ENCODE peak calls at places on chromosomes 11 and 22, in nine cellular contexts. E is HS-5; X is NCI-H1417; Y is transverse colon; A is NCI-H1105 treated with DMSO at 0.1 percent for 48 hours; H is immature natural killer cell; R is activated naive CD4-positive, alpha-beta T cell treated with anti-CD3 and anti-CD28 coated beads, Interleukin-2, amount 10 ng/mL, durations not matched to agents 7 days and 5 days; B is activated T-cell treated with anti-CD3 and anti-CD28 coated beads, Interleukin-2, amount 50 U/mL, for 1 hour; K is T47D. L is an unnamed sample.

GRCh38 chr22:22700631-22701030 is 56.2 kb downstream of the GGTLC2 start:
- DNase-seq in E (no peak), X (no peak), K (no peak), B (no peak), R (no peak), Y (no peak), A (no peak), H (no peak), L (no peak)

GRCh38 chr22:36461665-36462474 is 19.6 kb downstream of the TXN2 start:
- DNase-seq in A (no peak), H (no peak), Y (no peak), K (peak), R (no peak), E (no peak), X (peak), B (no peak), L (no peak)

GRCh38 chr11:44143987-44144909 is 48.8 kb downstream of the EXT2 start:
- DNase-seq in Y (no peak), A (no peak), R (no peak), B (no peak), X (no peak), H (no peak), E (no peak), K (no peak), L (no peak)

GRCh38 chr11:123055132-123055924 is 6.6 kb downstream of the HSPA8 start:
- DNase-seq in R (no peak), B (no peak), E (no peak), K (no peak), X (peak), H (no peak), A (peak), Y (no peak), L (no peak)

GRCh38 chr11:130124096-130124495 is 35.5 kb upstream of the ST14 start:
- DNase-seq in E (peak), A (no peak), K (no peak), H (no peak), R (no peak), Y (peak), B (no peak), X (no peak), L (no peak)

GRCh38 chr22:24471570-24471969 is 23.6 kb upstream of the UPB1 start:
- DNase-seq in K (no peak), A (no peak), X (no peak), Y (no peak), E (no peak), H (no peak), R (no peak), B (no peak), L (no peak)

GRCh38 chr22:19455033-19455432 is 7.5 kb upstream of the C22orf39 start:
- DNase-seq in X (no peak), A (no peak), K (no peak), H (no peak), E (no peak), R (no peak), B (no peak), Y (no peak), L (no peak)

GRCh38 chr11:10410106-10410843 is 44.8 kb upstream of the AMPD3 start:
- DNase-seq in X (no peak), K (no peak), R (no peak), E (no peak), Y (no peak), B (no peak), A (no peak), H (no peak), L (no peak)

GRCh38 chr22:24429411-24430365 is 2.3 kb downstream of the ADORA2A start:
- DNase-seq in B (peak), Y (no peak), K (no peak), R (peak), A (peak), H (no peak), X (peak), E (no peak), L (peak)

GRCh38 chr11:34866375-34866774 is 49.8 kb downstream of the APIP start:
- DNase-seq in R (no peak), A (no peak), E (no peak), Y (no peak), B (no peak), X (no peak), K (no peak), H (no peak), L (no peak)

GRCh38 chr22:43820671-43821305 is 8.7 kb upstream of the EFCAB6 start:
- DNase-seq in A (peak), B (no peak), X (peak), H (no peak), E (no peak), R (no peak), K (no peak), Y (no peak), L (no peak)

GRCh38 chr11:619625-620050 is 3.9 kb upstream of the IRF7 start:
- DNase-seq in A (no peak), R (no peak), H (no peak), E (no peak), X (no peak), B (no peak), K (no peak), Y (no peak), L (no peak)

GRCh38 chr22:27297125-27297524 is 504.4 kb downstream of the MN1 start:
- DNase-seq in H (no peak), K (no peak), A (no peak), B (no peak), E (no peak), Y (no peak), R (no peak), X (no peak), L (no peak)

GRCh38 chr11:1501421-1502167 is 15.0 kb upstream of the MOB2 start:
- DNase-seq in E (no peak), K (no peak), Y (no peak), X (no peak), B (no peak), A (no peak), R (no peak), H (no peak), L (no peak)